ENCODE peak calls at places on chromosomes 11 and 22, in six cellular contexts. One of them, this sample, is unnamed.

GRCh38 chr11:17781221-17781620 is 46.6 kb downstream of the KCNC1 start:
- DNase-seq in neural progenitor cell: no peak
- DNase-seq in AG04450: no peak
- DNase-seq in body of pancreas: no peak
- DNase-seq in DND-41: no peak
- DNase-seq in transverse colon: no peak
- DNase-seq in this sample: no peak

GRCh38 chr11:12207384-12208150 is 97.2 kb downstream of the MICAL2 start:
- DNase-seq in neural progenitor cell: no peak
- DNase-seq in AG04450: peak
- DNase-seq in body of pancreas: no peak
- DNase-seq in DND-41: no peak
- DNase-seq in transverse colon: peak
- DNase-seq in this sample: no peak

GRCh38 chr22:42196454-42196853 is 65.8 kb upstream of the CYP2D6 start:
- DNase-seq in neural progenitor cell: no peak
- DNase-seq in AG04450: no peak
- DNase-seq in body of pancreas: no peak
- DNase-seq in DND-41: no peak
- DNase-seq in transverse colon: no peak
- DNase-seq in this sample: no peak

GRCh38 chr11:29166306-29166705 is 850.5 kb downstream of the KCNA4 start:
- DNase-seq in neural progenitor cell: no peak
- DNase-seq in AG04450: no peak
- DNase-seq in body of pancreas: no peak
- DNase-seq in DND-41: no peak
- DNase-seq in transverse colon: no peak
- DNase-seq in this sample: no peak

GRCh38 chr11:131118247-131118646 is 202.0 kb upstream of the SNX19 start:
- DNase-seq in neural progenitor cell: no peak
- DNase-seq in AG04450: no peak
- DNase-seq in body of pancreas: no peak
- DNase-seq in DND-41: no peak
- DNase-seq in transverse colon: no peak
- DNase-seq in this sample: no peak

GRCh38 chr11:67501854-67502253 is 3.3 kb downstream of the PITPNM1 start:
- DNase-seq in neural progenitor cell: no peak
- DNase-seq in AG04450: no peak
- DNase-seq in body of pancreas: no peak
- DNase-seq in DND-41: no peak
- DNase-seq in transverse colon: no peak
- DNase-seq in this sample: no peak

GRCh38 chr11:112176077-112176476 is 765 bp downstream of the BCO2 start:
- DNase-seq in neural progenitor cell: no peak
- DNase-seq in AG04450: no peak
- DNase-seq in body of pancreas: no peak
- DNase-seq in DND-41: no peak
- DNase-seq in transverse colon: no peak
- DNase-seq in this sample: no peak

GRCh38 chr11:108705061-108705460 is 40.2 kb downstream of the DDX10 start:
- DNase-seq in neural progenitor cell: no peak
- DNase-seq in AG04450: no peak
- DNase-seq in body of pancreas: no peak
- DNase-seq in DND-41: no peak
- DNase-seq in transverse colon: no peak
- DNase-seq in this sample: no peak

GRCh38 chr22:19604711-19605268 is 80.6 kb upstream of the CLDN5 start:
- DNase-seq in neural progenitor cell: no peak
- DNase-seq in AG04450: no peak
- DNase-seq in body of pancreas: no peak
- DNase-seq in DND-41: no peak
- DNase-seq in transverse colon: no peak
- DNase-seq in this sample: no peak

GRCh38 chr11:95337175-95337957 is 106.4 kb upstream of the SESN3 start:
- DNase-seq in neural progenitor cell: peak
- DNase-seq in AG04450: no peak
- DNase-seq in body of pancreas: no peak
- DNase-seq in DND-41: peak
- DNase-seq in transverse colon: peak
- DNase-seq in this sample: peak

GRCh38 chr11:115287266-115287665 is 216.9 kb downstream of the CADM1 start:
- DNase-seq in neural progenitor cell: no peak
- DNase-seq in AG04450: no peak
- DNase-seq in body of pancreas: no peak
- DNase-seq in DND-41: no peak
- DNase-seq in transverse colon: no peak
- DNase-seq in this sample: no peak

GRCh38 chr11:10637629-10638028 is 55.9 kb downstream of the IRAG1 start:
- DNase-seq in neural progenitor cell: no peak
- DNase-seq in AG04450: no peak
- DNase-seq in body of pancreas: no peak
- DNase-seq in DND-41: no peak
- DNase-seq in transverse colon: no peak
- DNase-seq in this sample: no peak

GRCh38 chr11:130872961-130873360 is 43.3 kb downstream of the SNX19 start:
- DNase-seq in neural progenitor cell: no peak
- DNase-seq in AG04450: peak
- DNase-seq in body of pancreas: no peak
- DNase-seq in DND-41: no peak
- DNase-seq in transverse colon: no peak
- DNase-seq in this sample: peak

GRCh38 chr11:67291481-67292381 is 2.6 kb downstream of the ANKRD13D start:
- DNase-seq in neural progenitor cell: no peak
- DNase-seq in AG04450: no peak
- DNase-seq in body of pancreas: no peak
- DNase-seq in DND-41: no peak
- DNase-seq in transverse colon: no peak
- DNase-seq in this sample: no peak

GRCh38 chr11:28671326-28671725 is 563.1 kb downstream of the METTL15 start:
- DNase-seq in neural progenitor cell: no peak
- DNase-seq in AG04450: no peak
- DNase-seq in body of pancreas: no peak
- DNase-seq in DND-41: no peak
- DNase-seq in transverse colon: no peak
- DNase-seq in this sample: no peak

GRCh38 chr11:23632293-23632692 is 772.0 kb upstream of the CCDC179 start:
- DNase-seq in neural progenitor cell: no peak
- DNase-seq in AG04450: no peak
- DNase-seq in body of pancreas: no peak
- DNase-seq in DND-41: no peak
- DNase-seq in transverse colon: no peak
- DNase-seq in this sample: no peak

GRCh38 chr11:58905716-58906547 is 33.4 kb upstream of the GLYATL1 start:
- DNase-seq in neural progenitor cell: peak
- DNase-seq in AG04450: peak
- DNase-seq in body of pancreas: peak
- DNase-seq in DND-41: no peak
- DNase-seq in transverse colon: peak
- DNase-seq in this sample: peak

GRCh38 chr11:122746050-122746478 is 90.5 kb downstream of the UBASH3B start:
- DNase-seq in neural progenitor cell: no peak
- DNase-seq in AG04450: no peak
- DNase-seq in body of pancreas: no peak
- DNase-seq in DND-41: no peak
- DNase-seq in transverse colon: peak
- DNase-seq in this sample: no peak

GRCh38 chr11:27524155-27524554 is 17.6 kb upstream of the LIN7C start:
- DNase-seq in neural progenitor cell: peak
- DNase-seq in AG04450: no peak
- DNase-seq in body of pancreas: no peak
- DNase-seq in DND-41: no peak
- DNase-seq in transverse colon: no peak
- DNase-seq in this sample: no peak

GRCh38 chr11:128506999-128507591 is 80.3 kb downstream of the ETS1 start:
- DNase-seq in neural progenitor cell: no peak
- DNase-seq in AG04450: peak
- DNase-seq in body of pancreas: peak
- DNase-seq in DND-41: no peak
- DNase-seq in transverse colon: peak
- DNase-seq in this sample: peak

GRCh38 chr22:50177537-50178470 is 7.3 kb downstream of the PANX2 start:
- DNase-seq in neural progenitor cell: no peak
- DNase-seq in AG04450: no peak
- DNase-seq in body of pancreas: no peak
- DNase-seq in DND-41: no peak
- DNase-seq in transverse colon: no peak
- DNase-seq in this sample: no peak

GRCh38 chr11:76102772-76103171 is 103.5 kb downstream of the WNT11 start:
- DNase-seq in neural progenitor cell: no peak
- DNase-seq in AG04450: no peak
- DNase-seq in body of pancreas: peak
- DNase-seq in DND-41: no peak
- DNase-seq in transverse colon: peak
- DNase-seq in this sample: no peak

GRCh38 chr11:71400216-71400615 is 48.0 kb downstream of the DHCR7 start:
- DNase-seq in neural progenitor cell: no peak
- DNase-seq in AG04450: no peak
- DNase-seq in body of pancreas: no peak
- DNase-seq in DND-41: no peak
- DNase-seq in transverse colon: no peak
- DNase-seq in this sample: no peak

GRCh38 chr11:124717786-124718634 is 21.7 kb upstream of the NRGN start:
- DNase-seq in neural progenitor cell: peak
- DNase-seq in AG04450: no peak
- DNase-seq in body of pancreas: no peak
- DNase-seq in DND-41: peak
- DNase-seq in transverse colon: no peak
- DNase-seq in this sample: no peak

GRCh38 chr11:93319224-93319839 is 11.2 kb upstream of the DEUP1 start:
- DNase-seq in neural progenitor cell: no peak
- DNase-seq in AG04450: no peak
- DNase-seq in body of pancreas: no peak
- DNase-seq in DND-41: no peak
- DNase-seq in transverse colon: no peak
- DNase-seq in this sample: no peak
- H3K4me3 ChIP-seq in neural progenitor cell: no peak
- H3K4me3 ChIP-seq in AG04450: no peak
- H3K4me3 ChIP-seq in body of pancreas: no peak
- H3K4me3 ChIP-seq in DND-41: no peak
- H3K4me3 ChIP-seq in transverse colon: no peak
- H3K4me3 ChIP-seq in this sample: no peak

GRCh38 chr11:32586576-32587190 is 3.1 kb downstream of the EIF3M start:
- DNase-seq in neural progenitor cell: peak
- DNase-seq in AG04450: no peak
- DNase-seq in body of pancreas: no peak
- DNase-seq in DND-41: no peak
- DNase-seq in transverse colon: no peak
- DNase-seq in this sample: no peak
- TF ChIP-seq CTCF in neural progenitor cell: peak
- TF ChIP-seq CTCF in AG04450: peak
- TF ChIP-seq CTCF in body of pancreas: no peak
- TF ChIP-seq CTCF in DND-41: peak
- TF ChIP-seq CTCF in transverse colon: no peak
- TF ChIP-seq CTCF in this sample: peak

GRCh38 chr11:133516845-133517244 is 15.5 kb downstream of the OPCML start:
- DNase-seq in neural progenitor cell: no peak
- DNase-seq in AG04450: no peak
- DNase-seq in body of pancreas: no peak
- DNase-seq in DND-41: no peak
- DNase-seq in transverse colon: no peak
- DNase-seq in this sample: no peak

GRCh38 chr11:133518702-133519264 is 13.5 kb downstream of the OPCML start:
- DNase-seq in neural progenitor cell: no peak
- DNase-seq in AG04450: no peak
- DNase-seq in body of pancreas: no peak
- DNase-seq in DND-41: no peak
- DNase-seq in transverse colon: no peak
- DNase-seq in this sample: no peak

GRCh38 chr11:133520707-133521106 is 11.6 kb downstream of the OPCML start:
- DNase-seq in neural progenitor cell: no peak
- DNase-seq in AG04450: no peak
- DNase-seq in body of pancreas: peak
- DNase-seq in DND-41: no peak
- DNase-seq in transverse colon: no peak
- DNase-seq in this sample: no peak

GRCh38 chr11:133522344-133522743 is 10.0 kb downstream of the OPCML start:
- DNase-seq in neural progenitor cell: no peak
- DNase-seq in AG04450: no peak
- DNase-seq in body of pancreas: no peak
- DNase-seq in DND-41: no peak
- DNase-seq in transverse colon: no peak
- DNase-seq in this sample: no peak

DNA sequence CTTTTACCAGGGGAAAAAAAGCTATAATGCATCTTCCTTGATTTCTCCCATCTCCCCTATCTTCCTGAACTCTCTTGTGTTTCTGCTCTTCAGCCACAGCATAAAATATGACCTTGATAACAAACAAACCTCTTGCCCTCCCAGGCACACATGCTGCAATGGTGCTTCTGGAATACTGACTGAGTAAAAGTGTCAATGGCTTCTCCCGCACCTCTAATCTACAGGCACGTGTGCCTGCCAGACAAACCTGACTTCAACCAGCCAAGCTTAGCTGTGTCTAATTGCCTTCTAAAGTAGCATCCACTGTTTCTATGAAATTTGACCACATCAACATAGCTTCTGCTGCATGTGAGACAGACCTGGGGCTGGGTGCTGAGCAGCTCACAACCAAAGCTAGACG is 12.7 kb downstream of the OPCML start:
- DNase-seq in neural progenitor cell: no peak
- DNase-seq in AG04450: no peak
- DNase-seq in body of pancreas: no peak
- DNase-seq in DND-41: no peak
- DNase-seq in transverse colon: no peak
- DNase-seq in this sample: no peak
- H3K4me3 ChIP-seq in neural progenitor cell: no peak
- H3K4me3 ChIP-seq in AG04450: no peak
- H3K4me3 ChIP-seq in body of pancreas: no peak
- H3K4me3 ChIP-seq in DND-41: no peak
- H3K4me3 ChIP-seq in transverse colon: no peak
- H3K4me3 ChIP-seq in this sample: no peak

DNA sequence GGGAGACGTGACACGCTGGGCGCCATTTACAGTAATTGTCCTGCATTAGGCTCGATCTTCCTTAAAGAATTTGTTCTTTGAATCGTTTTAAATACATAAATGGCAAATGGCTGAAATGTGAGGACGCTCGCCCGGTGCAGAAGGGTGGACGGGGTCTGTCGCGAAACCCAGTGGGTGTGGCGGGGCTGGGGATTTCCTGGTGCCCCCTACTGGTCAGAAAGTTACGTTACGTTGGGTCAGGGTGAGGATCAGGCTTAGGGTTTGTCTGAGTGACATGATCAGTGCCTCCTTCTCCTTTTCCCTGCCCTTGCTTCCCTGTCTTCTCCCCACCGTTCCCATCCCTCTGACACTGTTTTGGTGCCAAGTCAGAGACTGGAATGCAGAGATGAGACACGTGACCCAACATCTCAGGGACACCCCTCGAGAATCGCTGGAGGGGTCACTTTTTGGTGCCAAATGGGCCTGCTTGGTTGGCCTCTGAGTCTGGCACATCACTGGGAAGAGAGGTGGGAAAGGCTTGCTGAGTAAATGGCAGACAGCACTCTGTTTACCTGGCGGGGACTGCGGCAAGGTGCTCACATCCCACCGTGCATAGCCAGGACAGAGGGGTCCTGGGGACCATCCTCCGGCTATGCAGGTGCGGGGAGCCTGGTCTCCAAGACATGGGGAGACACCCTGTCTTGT is 1107.6 kb downstream of the BRD1 start:
- DNase-seq in neural progenitor cell: peak
- DNase-seq in AG04450: no peak
- DNase-seq in body of pancreas: no peak
- DNase-seq in DND-41: peak
- DNase-seq in transverse colon: no peak
- DNase-seq in this sample: no peak
- TF ChIP-seq CTCF in neural progenitor cell: peak
- TF ChIP-seq CTCF in AG04450: no peak
- TF ChIP-seq CTCF in body of pancreas: no peak
- TF ChIP-seq CTCF in DND-41: peak
- TF ChIP-seq CTCF in transverse colon: no peak
- TF ChIP-seq CTCF in this sample: no peak

This sample was measured in AG09309.